ENCODE peak calls at places on chromosome 18, in four cellular contexts. M, B, O and D are unnamed samples.

GRCh38 chr18:27366151-27366550 is 181.0 kb upstream of the CHST9 start:
- DNase-seq in O (no peak), B (no peak), M (no peak), D (no peak)

GRCh38 chr18:75228967-75229366 is 18.4 kb downstream of the TSHZ1 start:
- DNase-seq in O (no peak), B (no peak), M (no peak), D (no peak)

GRCh38 chr18:25465152-25465790 is 113.3 kb upstream of the ZNF521 start:
- DNase-seq in M (no peak), B (no peak), O (no peak), D (no peak)

GRCh38 chr18:31723998-31724711 is 36.5 kb downstream of the SLC25A52 start:
- DNase-seq in O (no peak), B (no peak), M (no peak), D (no peak)

GRCh38 chr18:48663931-48664847 is 125.4 kb downstream of the CTIF start:
- DNase-seq in B (peak; percentile 56), M (no peak), O (peak; percentile 42), D (peak; percentile 72)

GRCh38 chr18:20971886-20972267 is 139.7 kb downstream of the ROCK1 start:
- DNase-seq in B (no peak), M (peak; percentile 16), O (peak; percentile 23), D (peak; percentile 25)

GRCh38 chr18:13221821-13222220 is 3.3 kb downstream of the LDLRAD4 start:
- DNase-seq in M (no peak), O (no peak), B (no peak), D (no peak)

GRCh38 chr18:27627927-27628326 is 442.8 kb upstream of the CHST9 start:
- DNase-seq in M (no peak), O (no peak), B (no peak), D (no peak)

GRCh38 chr18:28183418-28184078 is 6.6 kb upstream of the CDH2 start:
- DNase-seq in M (no peak), B (no peak), O (peak; percentile 82), D (no peak)

GRCh38 chr18:28088477-28088876 is 88.5 kb downstream of the CDH2 start:
- DNase-seq in O (no peak), B (peak; percentile 51), M (no peak), D (no peak)

GRCh38 chr18:5890606-5891360 is 4.5 kb downstream of the TMEM200C start:
- DNase-seq in M (no peak), B (no peak), O (peak; percentile 11), D (no peak)

GRCh38 chr18:3508576-3509559 is 58.9 kb downstream of the TGIF1 start:
- DNase-seq in M (no peak), O (no peak), B (no peak), D (no peak)

GRCh38 chr18:66558773-66559172 is 45.1 kb downstream of the CDH19 start:
- DNase-seq in O (no peak), B (no peak), M (no peak), D (no peak)

GRCh38 chr18:6039055-6039454 is 143.7 kb upstream of the TMEM200C start:
- DNase-seq in M (no peak), O (no peak), B (no peak), D (no peak)

GRCh38 chr18:49189772-49190171 is 239.0 kb upstream of the SMAD7 start:
- DNase-seq in O (peak; percentile 64), M (no peak), B (no peak), D (no peak)

GRCh38 chr18:70366670-70367069 is 77.8 kb downstream of the SOCS6 start:
- DNase-seq in B (no peak), M (no peak), O (no peak), D (no peak)

GRCh38 chr18:62741584-62741983 is 26.2 kb downstream of the PHLPP1 start:
- DNase-seq in B (no peak), O (peak; percentile 50), M (no peak), D (no peak)

GRCh38 chr18:70418551-70419311 is 129.9 kb downstream of the SOCS6 start:
- DNase-seq in B (no peak), O (no peak), M (no peak), D (no peak)

GRCh38 chr18:76979906-76980305 is 152.7 kb downstream of the MBP start:
- DNase-seq in B (no peak), M (no peak), O (no peak), D (no peak)

GRCh38 chr18:44799422-44800421 is 119.0 kb downstream of the SETBP1 start:
- DNase-seq in O (no peak), M (no peak), B (no peak), D (no peak)

GRCh38 chr18:12630136-12630535 is 27.8 kb downstream of the SPIRE1 start:
- DNase-seq in O (no peak), B (no peak), M (no peak), D (no peak)

GRCh38 chr18:55592106-55592505 is 4.1 kb upstream of the TCF4 start:
- DNase-seq in M (no peak), O (no peak), B (no peak), D (no peak)

GRCh38 chr18:48875942-48876511 is 74.7 kb downstream of the SMAD7 start:
- DNase-seq in O (peak; percentile 69), B (no peak), M (no peak), D (no peak)

GRCh38 chr18:7987284-7987976 is 420.3 kb downstream of the PTPRM start:
- DNase-seq in O (no peak), M (no peak), B (no peak), D (no peak)
- TF ChIP-seq FOSL1 in O (no peak), M (no peak), B (no peak), D (no peak)

DNA sequence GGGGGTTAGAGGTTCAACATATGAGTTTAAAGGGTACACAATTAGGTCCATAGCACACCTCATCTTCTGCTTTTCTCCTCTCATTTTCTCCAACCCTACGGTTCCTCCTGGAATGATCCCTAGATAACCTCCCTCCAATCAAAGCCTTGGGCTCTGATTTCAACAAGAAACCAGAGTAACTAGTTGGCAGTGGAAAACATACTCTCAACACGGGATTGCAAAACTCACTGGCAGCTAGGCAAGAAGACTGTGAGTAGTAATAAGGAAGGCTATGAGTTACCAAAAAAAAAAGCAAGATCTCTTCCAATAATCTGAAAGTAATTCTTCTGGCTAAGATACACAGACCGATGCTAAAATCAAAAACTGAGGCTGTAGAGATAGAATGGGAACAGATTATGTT is 28.5 kb upstream of the CCDC102B start:
- DNase-seq in M (no peak), O (no peak), B (no peak), D (no peak)
- TF ChIP-seq FOSL1 in M (no peak), O (no peak), B (no peak), D (no peak)

DNA sequence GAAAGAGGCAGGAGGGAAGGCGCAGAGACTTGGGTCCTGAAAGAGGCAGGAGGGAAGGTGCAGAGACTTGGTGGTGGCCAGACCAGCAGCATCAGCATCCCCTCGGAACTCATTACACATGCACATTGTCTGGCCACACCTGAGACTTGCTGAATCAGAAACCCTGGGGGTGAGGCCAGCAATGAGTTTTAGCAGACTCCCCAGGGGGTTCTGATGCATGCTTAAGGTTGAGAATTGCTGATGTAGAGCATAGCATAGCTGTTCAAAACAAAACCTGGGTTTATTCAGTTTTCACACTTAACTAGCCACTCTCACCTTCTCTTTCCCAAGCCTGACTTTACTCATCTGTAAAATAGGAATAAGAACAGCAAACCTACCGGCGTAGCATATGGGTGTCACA is 122.9 kb downstream of the MRO start:
- DNase-seq in M (no peak), B (no peak), O (no peak), D (no peak)
- TF ChIP-seq FOSL1 in M (no peak), B (no peak), O (no peak), D (no peak)

DNA sequence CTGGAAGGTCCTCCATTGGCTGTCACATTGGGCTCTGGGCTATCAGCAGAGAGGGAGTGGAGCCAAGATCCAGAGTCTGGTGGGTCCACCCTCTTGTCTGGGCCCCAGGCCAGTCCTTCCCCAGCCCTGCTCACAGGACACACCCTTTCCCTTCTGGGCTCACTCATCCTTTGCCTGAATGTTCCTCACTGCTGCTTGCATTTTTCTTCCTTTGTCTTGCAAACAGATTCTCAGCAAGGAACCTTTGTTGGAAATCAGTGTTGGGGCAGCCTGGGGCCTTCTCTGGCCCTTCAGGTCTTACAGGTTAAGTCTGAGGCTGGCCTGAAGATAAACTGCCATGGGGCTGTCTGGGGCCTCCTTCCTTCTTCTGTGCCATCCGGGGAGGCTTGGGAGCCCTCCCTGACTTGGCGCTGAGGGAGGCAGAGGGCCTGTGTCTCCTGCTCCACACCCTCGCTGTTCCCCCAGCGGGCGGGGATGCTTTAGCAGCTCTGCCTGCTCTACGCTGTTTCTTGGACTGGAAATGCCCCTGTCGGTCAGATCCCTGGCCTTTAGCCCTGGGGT is 11.5 kb upstream of the CELF4 start:
- DNase-seq in O (no peak), B (peak; percentile 89), M (no peak), D (no peak)
- TF ChIP-seq FOSL1 in O (no peak), B (no peak), M (no peak), D (no peak)

DNA sequence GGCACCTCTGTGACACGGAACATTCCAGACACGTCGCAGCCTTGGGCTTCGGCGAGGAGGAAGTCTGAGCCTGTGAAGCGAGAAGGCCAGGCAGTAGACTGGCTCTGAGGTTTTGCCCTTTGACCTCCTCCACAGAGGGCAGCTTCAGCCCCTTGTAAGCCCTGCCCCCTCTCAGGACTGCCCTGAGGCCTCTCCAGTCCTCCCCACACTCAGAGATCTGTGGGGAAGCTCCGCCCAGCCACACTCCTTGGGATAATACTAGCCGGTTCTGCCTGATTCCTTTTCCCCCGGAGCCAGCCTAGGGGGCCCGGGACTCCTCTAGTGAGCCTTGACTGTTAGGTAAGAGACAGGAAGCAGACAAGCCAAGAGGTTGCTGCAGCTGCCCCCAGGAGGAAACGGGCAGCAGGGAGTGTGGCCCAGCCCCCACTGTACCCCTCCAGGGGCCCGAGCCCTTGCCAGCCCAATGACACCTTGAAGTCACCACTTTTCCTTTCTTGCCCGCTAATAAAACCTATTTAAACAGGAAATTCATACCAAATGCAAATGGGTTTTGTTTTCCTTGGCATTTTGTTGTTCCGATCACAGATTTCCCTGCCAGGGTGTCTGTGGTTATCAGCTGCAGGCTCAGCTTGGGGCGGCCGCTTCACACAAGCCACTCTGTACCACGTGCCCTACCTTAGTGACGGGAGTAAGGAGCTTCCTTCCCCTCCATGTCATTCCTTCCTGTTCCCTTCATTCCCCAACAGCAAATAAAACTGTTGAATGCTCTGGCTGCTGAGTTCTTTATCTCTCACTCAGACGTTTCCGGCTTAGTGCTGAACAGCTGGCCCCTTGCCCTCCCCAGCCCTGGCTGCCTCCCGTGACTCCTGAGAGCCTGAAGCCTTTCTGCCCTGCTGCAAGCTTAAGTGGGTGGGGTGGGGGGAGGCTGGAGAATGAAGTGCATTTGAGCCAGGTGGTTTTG is 124.7 kb downstream of the CABLES1 start:
- DNase-seq in B (no peak), M (no peak), O (peak; percentile 56), D (peak; percentile 78)
- TF ChIP-seq FOSL1 in B (no peak), M (no peak), O (no peak), D (peak; percentile 15)